ENCODE peak calls at places on chromosomes 2 and 18, in five cellular contexts. M is H1, H is HepG2, Q is HCT116, X is IMR-90. I is an unnamed sample.
A peak's percentile ranks its signal among the peaks of the same experiment; 100 is the strongest.

GRCh38 chr2:45541450-45541849 is 69.6 kb downstream of the SRBD1 start:
- DNase-seq in H (no peak), Q (no peak), X (no peak), M (no peak), I (no peak)

GRCh38 chr2:159454185-159454584 is 162.2 kb downstream of the BAZ2B start:
- DNase-seq in Q (no peak), H (peak; percentile 16), M (no peak), X (peak; percentile 37), I (no peak)

GRCh38 chr2:10759151-10759714 is 37.8 kb downstream of the ATP6V1C2 start:
- DNase-seq in Q (no peak), X (no peak), M (no peak), H (no peak), I (no peak)

GRCh38 chr2:99336780-99337163 is 417 bp upstream of the EIF5B start:
- DNase-seq in X (no peak), Q (no peak), H (no peak), M (no peak), I (no peak)

GRCh38 chr2:18311413-18311812 is 249.0 kb downstream of the RDH14 start:
- DNase-seq in M (no peak), X (peak; percentile 64), H (peak; percentile 10), Q (no peak), I (no peak)

GRCh38 chr2:238855299-238855698 is 7.4 kb downstream of the TWIST2 start:
- DNase-seq in H (no peak), Q (no peak), X (no peak), M (no peak), I (no peak)

GRCh38 chr18:685438-685837 is 27.0 kb downstream of the ENOSF1 start:
- DNase-seq in H (no peak), Q (peak; percentile 13), M (no peak), X (no peak), I (no peak)

GRCh38 chr2:10009811-10010781 is 33.3 kb upstream of the KLF11 start:
- DNase-seq in M (no peak), X (peak; percentile 78), H (no peak), Q (no peak), I (no peak)

GRCh38 chr2:236748385-236748784 is 178.8 kb downstream of the ACKR3 start:
- DNase-seq in Q (no peak), X (no peak), H (no peak), M (no peak), I (peak; percentile 41)

GRCh38 chr18:69400253-69400975 is at the start of gene DOK6:
- DNase-seq in M (no peak), X (peak; percentile 69), H (peak; percentile 84), Q (no peak), I (peak; percentile 53)

GRCh38 chr2:151306621-151307020 is 17.2 kb upstream of the NMI start:
- DNase-seq in X (peak; percentile 86), M (no peak), H (no peak), Q (no peak), I (peak; percentile 36)

GRCh38 chr2:67503066-67503795 is 106.1 kb downstream of the ETAA1 start:
- DNase-seq in H (no peak), Q (no peak), X (peak; percentile 99), M (no peak), I (peak; percentile 90)

DNA sequence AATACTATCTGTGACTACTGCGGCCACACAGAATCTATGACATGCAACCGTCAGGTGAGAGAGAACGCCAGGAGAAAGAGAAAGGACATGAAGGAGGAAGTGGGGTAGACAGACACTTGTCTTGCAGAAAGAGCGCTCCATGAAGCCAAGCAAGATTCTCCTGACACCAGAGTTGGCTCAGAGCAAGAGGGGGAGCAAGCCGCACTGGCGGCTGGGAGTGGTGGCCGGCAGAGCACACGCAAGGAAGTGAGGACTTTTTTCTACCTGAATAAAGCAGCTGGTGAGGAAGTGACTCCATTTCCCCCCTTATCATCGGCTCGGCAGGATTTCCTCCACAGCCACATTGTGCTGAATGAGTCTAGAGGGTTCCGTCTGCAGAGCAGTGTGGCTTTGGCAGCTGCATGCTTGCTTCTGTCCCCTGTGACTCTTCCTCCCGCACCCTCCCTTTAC is 181.5 kb downstream of the BCL2 start:
- DNase-seq in X (no peak), M (no peak), H (no peak), Q (no peak), I (peak; percentile 85)
- TF ChIP-seq POLR2A in X (no peak), M (no peak), H (no peak), Q (no peak), I (no peak)

GRCh38 chr18:73409242-73409641 is 541.5 kb upstream of the NETO1 start:
- DNase-seq in Q (no peak), H (no peak), X (peak; percentile 31), M (no peak), I (no peak)

GRCh38 chr18:73414069-73414468 is 546.3 kb upstream of the NETO1 start:
- DNase-seq in M (no peak), X (no peak), Q (no peak), H (no peak), I (no peak)

GRCh38 chr18:73407506-73407905 is 539.7 kb upstream of the NETO1 start:
- DNase-seq in M (no peak), X (peak; percentile 45), H (no peak), Q (no peak), I (no peak)

DNA sequence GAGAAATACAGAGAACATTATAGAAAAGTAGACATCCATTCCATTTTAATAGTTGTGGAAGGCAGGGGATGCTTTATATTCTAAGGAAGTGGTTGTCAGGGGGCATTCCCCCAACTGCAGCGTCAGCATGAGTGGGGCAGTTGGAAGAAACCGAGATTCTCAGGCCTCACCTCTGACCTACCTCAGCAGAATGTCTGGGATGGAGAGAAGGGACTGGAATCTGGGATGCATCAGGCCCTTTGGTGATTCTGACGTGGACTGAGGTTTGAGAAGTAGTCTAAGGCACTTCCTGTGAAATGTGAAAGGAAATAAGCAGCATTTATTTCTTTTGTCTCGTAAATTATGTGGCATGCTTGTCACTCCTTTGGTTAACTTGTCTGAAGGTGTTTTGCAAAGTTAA is 540.6 kb upstream of the NETO1 start:
- DNase-seq in X (peak; percentile 17), H (no peak), Q (no peak), M (peak; percentile 10), I (no peak)
- H2AFZ ChIP-seq in X (peak overlapping the region; percentile 13), H (no peak overlapping the region), Q (no peak overlapping the region), M (peak overlapping the region; percentile 26), I (no peak overlapping the region)

DNA sequence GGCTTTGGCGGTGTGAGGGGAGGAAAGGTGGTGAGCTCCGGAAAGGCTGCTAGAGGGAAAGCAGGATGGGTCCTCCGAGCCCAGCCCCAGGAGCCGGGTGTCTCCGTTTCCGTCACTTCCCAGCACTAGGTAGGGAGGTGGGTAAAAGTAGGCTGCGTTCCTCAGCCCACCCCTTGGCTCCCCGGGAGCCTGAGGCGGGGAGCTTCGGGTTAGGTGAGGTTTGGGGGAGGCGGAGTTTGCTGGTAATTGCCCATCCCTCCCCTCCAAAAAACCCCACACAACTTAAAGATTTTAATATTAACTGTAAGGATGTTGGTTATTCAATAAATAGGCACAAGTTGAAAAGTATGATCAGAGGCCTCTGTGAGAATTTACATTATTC is 552 bp upstream of the ATF2 start:
- DNase-seq in H (no peak), M (no peak), X (no peak), Q (no peak), I (no peak)
- TF ChIP-seq POLR2A in H (peak; percentile 84), M (peak; percentile 76), X (no peak), Q (no peak), I (peak; percentile 47)

DNA sequence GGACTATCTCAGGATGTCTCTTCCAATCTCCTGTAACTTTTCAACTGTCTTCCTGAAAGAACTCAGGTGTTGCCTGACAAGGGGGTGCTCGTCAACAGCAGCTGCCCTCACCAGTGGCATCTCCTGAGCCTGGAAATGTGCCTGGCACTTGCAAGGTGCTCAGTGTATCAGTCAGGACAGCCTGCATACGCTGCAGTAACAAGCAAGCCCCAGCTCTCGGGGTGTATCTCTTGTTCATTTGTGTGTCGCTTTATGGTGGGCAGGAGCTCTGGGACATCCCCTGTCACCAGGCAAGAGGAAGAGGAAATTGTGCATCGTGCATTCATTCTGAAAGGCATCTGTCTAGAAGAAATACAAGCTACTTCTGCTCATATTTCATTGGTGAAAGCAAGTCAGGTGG is 263.1 kb downstream of the DCDC2C start:
- DNase-seq in H (no peak), X (no peak), M (no peak), Q (no peak), I (no peak)
- H2AFZ ChIP-seq in H (no peak overlapping the region), X (peak overlapping the region; percentile 21), M (no peak overlapping the region), Q (no peak overlapping the region), I (no peak overlapping the region)

GRCh38 chr18:79588636-79589481 is 90.7 kb upstream of the CTDP1 start:
- DNase-seq in X (peak; percentile 87), H (peak; percentile 47), Q (no peak), M (no peak), I (peak; percentile 3)
- TF ChIP-seq POLR2A in X (no peak), H (no peak), Q (no peak), M (no peak), I (no peak)

DNA sequence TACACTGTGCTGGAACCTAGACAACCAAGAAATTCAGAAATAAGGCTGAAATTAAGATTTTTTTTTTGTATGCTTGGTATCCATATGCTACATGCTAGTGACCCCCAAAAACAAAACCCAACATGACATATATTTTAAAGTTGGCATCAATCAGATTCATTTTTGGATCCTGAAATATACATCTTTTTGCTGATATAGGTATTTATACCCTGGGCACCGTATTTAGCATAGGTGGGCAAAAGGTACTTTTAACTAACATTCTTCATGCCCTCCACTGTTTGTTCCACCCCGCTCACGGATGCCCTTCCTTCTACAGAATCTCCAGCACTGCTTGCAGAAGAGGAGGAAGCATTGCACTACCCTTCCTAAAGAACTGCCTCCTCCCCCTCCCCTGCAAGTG is 52.6 kb downstream of the SPOPL start:
- DNase-seq in M (no peak), Q (no peak), X (no peak), H (no peak), I (no peak)
- H2AFZ ChIP-seq in M (no peak overlapping the region), Q (no peak overlapping the region), X (no peak overlapping the region), H (no peak overlapping the region), I (no peak overlapping the region)

I was measured in endothelial cell of umbilical vein.